ENCODE peak calls at places on chromosome 17, in five cellular contexts. F is ELR, T is fibroblast of the conjunctiva, H is renal cortical epithelial cell, G is T follicular helper cell. V is an unnamed sample.

GRCh38 chr17:561118-561517 is 153.5 kb downstream of the VPS53 start:
- DNase-seq in T (no peak), H (no peak), G (no peak), F (peak; percentile 81), V (no peak)

GRCh38 chr17:45361976-45362375 is 45.2 kb upstream of the MAP3K14 start:
- DNase-seq in F (no peak), T (no peak), H (no peak), G (no peak), V (no peak)

GRCh38 chr17:44831270-44831770 is 1.2 kb upstream of the GJC1 start:
- DNase-seq in F (no peak), H (no peak), G (no peak), T (no peak), V (no peak)

GRCh38 chr17:2101448-2102257 is 46.8 kb downstream of the HIC1 start:
- DNase-seq in G (peak; percentile 21), F (no peak), H (peak; percentile 97), T (no peak), V (peak; percentile 15)

GRCh38 chr17:55735784-55736405 is 13.2 kb upstream of the TMEM100 start:
- DNase-seq in F (peak; percentile 70), G (no peak), T (peak; percentile 61), H (peak; percentile 61), V (no peak)

GRCh38 chr17:54867634-54868033 is 33.0 kb upstream of the TOM1L1 start:
- DNase-seq in G (no peak), F (no peak), H (no peak), T (no peak), V (no peak)

GRCh38 chr17:81470270-81470943 is 42.2 kb downstream of the ACTG1 start:
- DNase-seq in H (no peak), T (no peak), G (no peak), F (no peak), V (no peak)

GRCh38 chr17:2011421-2012371 is 13.4 kb downstream of the RTN4RL1 start:
- DNase-seq in T (peak; percentile 68), F (peak; percentile 52), G (no peak), H (no peak), V (no peak)

GRCh38 chr17:30363715-30364202 is 15.0 kb upstream of the CPD start:
- DNase-seq in H (peak; percentile 100), T (no peak), G (peak; percentile 45), F (peak; percentile 76), V (peak; percentile 54)

GRCh38 chr17:79629548-79630049 is 18.7 kb upstream of the RBFOX3 start:
- DNase-seq in F (no peak), G (no peak), H (peak; percentile 88), T (no peak), V (no peak)

GRCh38 chr17:303161-303560 is 49.4 kb downstream of the RPH3AL start:
- DNase-seq in G (no peak), F (no peak), H (peak; percentile 50), T (no peak), V (no peak)

V was measured in effector memory CD4-positive, alpha-beta T cell.